ENCODE peak calls at places on chromosomes 2 and 18, in ten cellular contexts. H is activated naive CD8-positive, alpha-beta T cell treated with anti-CD3 and anti-CD28 coated beads, Interleukin-2, amount 50 U/mL, for 24 hours; U is NCI-H1092; W is NCI-H460; Y is endothelial cell; F is stimulated activated CD8-positive, alpha-beta memory T cell treated with anti-CD3 and anti-CD28 coated beads, Interleukin-15, amount 100 ng/mL, for 4 hours; R is lower lobe of right lung; D is brain microvascular endothelial cell; K is activated CD4-positive, alpha-beta T cell treated with anti-CD3 and anti-CD28 coated beads, Interleukin-2, amount 50 U/mL, for 1 hour; Q is A172. S is an unnamed sample.
A peak's percentile ranks its signal among the peaks of the same experiment; 100 is the strongest.

GRCh38 chr2:183229386-183229785 is 105.1 kb downstream of the NUP35 start:
- DNase-seq in K (no peak), Y (no peak), H (no peak), F (no peak), W (no peak), U (no peak), R (no peak), D (peak; percentile 49), Q (peak; percentile 26), S (no peak)

GRCh38 chr2:235598842-235599531 is 105.1 kb downstream of the AGAP1 start:
- DNase-seq in R (no peak), Q (no peak), W (no peak), D (no peak), Y (no peak), U (no peak), F (no peak), K (no peak), H (no peak), S (no peak)

GRCh38 chr2:215460682-215461081 is 24.8 kb upstream of the FN1 start:
- DNase-seq in R (no peak), Q (peak; percentile 31), F (no peak), D (peak; percentile 91), K (no peak), H (no peak), U (no peak), W (no peak), Y (no peak), S (no peak)

GRCh38 chr2:200383380-200384110 is 77.1 kb downstream of the SPATS2L start:
- DNase-seq in W (peak; percentile 63), Q (peak; percentile 70), K (no peak), Y (no peak), H (no peak), F (no peak), R (no peak), D (no peak), U (no peak), S (no peak)

GRCh38 chr2:176297067-176297466 is 27.8 kb downstream of the MTX2 start:
- DNase-seq in W (no peak), F (no peak), Y (no peak), D (no peak), K (no peak), R (no peak), Q (no peak), U (no peak), H (no peak), S (no peak)

GRCh38 chr2:111908578-111908977 is 10.2 kb downstream of the MERTK start:
- DNase-seq in K (no peak), U (no peak), H (no peak), R (no peak), Y (no peak), F (no peak), Q (no peak), W (no peak), D (no peak), S (no peak)

GRCh38 chr18:2223859-2224258 is 347.4 kb downstream of the METTL4 start:
- DNase-seq in Y (peak; percentile 28), K (no peak), H (no peak), W (peak; percentile 20), U (no peak), D (peak; percentile 28), R (no peak), Q (peak; percentile 74), F (no peak), S (no peak)

GRCh38 chr2:227781841-227782240 is 31.8 kb upstream of the CCL20 start:
- DNase-seq in Y (no peak), Q (no peak), D (no peak), H (no peak), R (no peak), K (no peak), F (no peak), W (no peak), U (no peak), S (no peak)

GRCh38 chr2:17388790-17389189 is 129.4 kb downstream of the RAD51AP2 start:
- DNase-seq in H (no peak), R (no peak), Y (no peak), D (no peak), Q (peak; percentile 8), W (no peak), U (no peak), F (no peak), K (no peak), S (no peak)

GRCh38 chr18:3457261-3457724 is 7.3 kb downstream of the TGIF1 start:
- DNase-seq in F (no peak), U (no peak), Q (no peak), D (no peak), W (no peak), R (no peak), K (no peak), H (no peak), Y (no peak), S (peak; percentile 27)

GRCh38 chr2:154447727-154448418 is 250.6 kb upstream of the KCNJ3 start:
- DNase-seq in U (no peak), Q (no peak), F (no peak), Y (no peak), R (no peak), K (no peak), H (no peak), D (no peak), W (no peak), S (no peak)

GRCh38 chr18:8519102-8519501 is 90.1 kb upstream of the RAB12 start:
- DNase-seq in R (no peak), Y (no peak), F (no peak), K (no peak), Q (no peak), W (no peak), D (no peak), H (no peak), U (no peak), S (no peak)

GRCh38 chr2:19574788-19575260 is 216.4 kb upstream of the OSR1 start:
- DNase-seq in W (no peak), R (peak; percentile 49), F (no peak), K (no peak), Y (no peak), Q (peak; percentile 90), H (no peak), D (peak; percentile 47), U (peak; percentile 65), S (no peak)

GRCh38 chr2:124347209-124347608 is 322.1 kb downstream of the CNTNAP5 start:
- DNase-seq in W (no peak), F (no peak), H (no peak), D (no peak), U (no peak), Q (no peak), Y (no peak), K (no peak), R (no peak), S (no peak)

GRCh38 chr2:55357164-55357563 is 62.5 kb downstream of the CCDC88A start:
- DNase-seq in F (no peak), Q (no peak), H (no peak), Y (no peak), D (no peak), W (no peak), U (no peak), R (no peak), K (no peak), S (no peak)

GRCh38 chr2:216695401-216695821 is at the start of gene IGFBP5:
- DNase-seq in H (no peak), Y (no peak), F (no peak), K (no peak), U (peak; percentile 83), R (peak; percentile 73), W (no peak), D (peak; percentile 61), Q (no peak), S (peak; percentile 89)

GRCh38 chr2:223846524-223846923 is 9.1 kb upstream of the AP1S3 start:
- DNase-seq in H (no peak), F (no peak), U (no peak), R (no peak), Q (peak; percentile 90), K (no peak), D (peak; percentile 92), W (no peak), Y (no peak), S (no peak)

GRCh38 chr2:145088733-145089132 is 568.8 kb upstream of the ZEB2 start:
- DNase-seq in H (no peak), D (no peak), W (no peak), Q (no peak), U (no peak), Y (no peak), R (no peak), F (no peak), K (no peak), S (no peak)

GRCh38 chr2:161379740-161380139 is 36.4 kb upstream of the TBR1 start:
- DNase-seq in W (no peak), Y (no peak), F (no peak), U (no peak), Q (no peak), R (no peak), H (no peak), D (no peak), K (no peak), S (no peak)

GRCh38 chr2:25740810-25741381 is 67.5 kb upstream of the DTNB start:
- DNase-seq in W (no peak), F (no peak), H (no peak), K (no peak), Y (no peak), Q (peak; percentile 46), U (no peak), R (no peak), D (peak; percentile 20), S (peak; percentile 78)

GRCh38 chr2:65485839-65486238 is 53.4 kb upstream of the SPRED2 start:
- DNase-seq in H (no peak), D (no peak), Y (no peak), F (no peak), R (no peak), K (no peak), W (no peak), Q (no peak), U (no peak), S (no peak)

S was measured in ecto neural progenitor cell.